ENCODE peak calls at places on chromosomes 11 and 22, in seven cellular contexts. P, Y, S, Z, J, M and T are unnamed samples.

GRCh38 chr22:27107824-27108223 is 450.4 kb downstream of the MIAT start:
- DNase-seq in P (no peak), Y (peak; percentile 92), S (peak; percentile 64), Z (no peak), J (peak; percentile 79), M (no peak), T (no peak)

GRCh38 chr11:36729765-36730164 is 131.7 kb upstream of the RAG2 start:
- DNase-seq in P (no peak), Y (no peak), S (no peak), Z (no peak), J (no peak), M (no peak), T (no peak)

GRCh38 chr22:29871684-29872083 is 11.3 kb upstream of the MTMR3 start:
- DNase-seq in P (no peak), Y (no peak), S (peak; percentile 69), Z (peak; percentile 19), J (no peak), M (no peak), T (no peak)

GRCh38 chr22:28016781-28017557 is 97.9 kb upstream of the PITPNB start:
- DNase-seq in P (peak; percentile 11), Y (no peak), S (no peak), Z (no peak), J (no peak), M (no peak), T (no peak)

GRCh38 chr11:77724639-77725038 is 87.0 kb upstream of the CLNS1A start:
- DNase-seq in P (no peak), Y (no peak), S (no peak), Z (no peak), J (no peak), M (no peak), T (no peak)

GRCh38 chr22:29782061-29782845 is 15.1 kb downstream of the UQCR10 start:
- DNase-seq in P (no peak), Y (no peak), S (no peak), Z (no peak), J (no peak), M (no peak), T (no peak)

GRCh38 chr11:118574636-118575035 is 2.4 kb downstream of the ARCN1 start:
- DNase-seq in P (no peak), Y (no peak), S (no peak), Z (no peak), J (no peak), M (no peak), T (no peak)

GRCh38 chr22:44735518-44736428 is 16.6 kb upstream of the ARHGAP8 start:
- DNase-seq in P (peak; percentile 96), Y (peak; percentile 75), S (peak; percentile 30), Z (no peak), J (peak; percentile 74), M (no peak), T (peak; percentile 76)

GRCh38 chr11:134761926-134762247 is 349.8 kb upstream of the B3GAT1 start:
- DNase-seq in P (no peak), Y (no peak), S (no peak), Z (no peak), J (no peak), M (no peak), T (no peak)

GRCh38 chr11:16173798-16174197 is 182.5 kb downstream of the SOX6 start:
- DNase-seq in P (no peak), Y (no peak), S (no peak), Z (no peak), J (no peak), M (no peak), T (no peak)

GRCh38 chr22:30763815-30764686 is 69.4 kb downstream of the OSBP2 start:
- DNase-seq in P (peak; percentile 62), Y (peak; percentile 92), S (peak; percentile 45), Z (peak; percentile 65), J (peak; percentile 49), M (no peak), T (peak; percentile 67)

GRCh38 chr11:95254139-95254704 is 23.2 kb upstream of the SESN3 start:
- DNase-seq in P (peak; percentile 48), Y (peak; percentile 88), S (peak; percentile 95), Z (peak; percentile 97), J (peak; percentile 67), M (peak; percentile 56), T (peak; percentile 33)

GRCh38 chr11:43427971-43428370 is 69.3 kb downstream of the TTC17 start:
- DNase-seq in P (no peak), Y (peak; percentile 45), S (no peak), Z (no peak), J (no peak), M (no peak), T (no peak)